ENCODE peak calls at places on chromosome 3, in eight cellular contexts. W is heart right ventricle; B is neural progenitor cell; F is ecto neural progenitor cell; K is activated naive CD8-positive, alpha-beta T cell treated with anti-CD3 and anti-CD28 coated beads for 36 hours; U is HTR-8/SVneo; R is AG08396; G is M059J. X is an unnamed sample.

GRCh38 chr3:151804267-151804666 is 9.6 kb upstream of the AADAC start:
- DNase-seq in W (no peak), B (no peak), F (no peak), K (no peak), U (no peak), R (no peak), G (no peak), X (no peak)

GRCh38 chr3:43001094-43001553 is 22.0 kb downstream of the GASK1A start:
- DNase-seq in W (peak; percentile 85), B (no peak), F (no peak), K (no peak), U (peak; percentile 19), R (peak; percentile 87), G (peak; percentile 11), X (no peak)

GRCh38 chr3:188437921-188438320 is 284.0 kb downstream of the LPP start:
- DNase-seq in W (no peak), B (no peak), F (no peak), K (no peak), U (no peak), R (no peak), G (peak; percentile 73), X (no peak)

GRCh38 chr3:111874177-111874820 is 15.2 kb downstream of the PHLDB2 start:
- DNase-seq in W (no peak), B (peak; percentile 55), F (no peak), K (no peak), U (no peak), R (peak; percentile 44), G (peak; percentile 90), X (no peak)

GRCh38 chr3:159798951-159799350 is 189.7 kb upstream of the IL12A start:
- DNase-seq in W (no peak), B (no peak), F (no peak), K (no peak), U (no peak), R (peak; percentile 39), G (peak; percentile 93), X (no peak)

GRCh38 chr3:37559461-37559860 is 302.2 kb upstream of the CTDSPL start:
- DNase-seq in W (no peak), B (peak; percentile 71), F (no peak), K (no peak), U (no peak), R (no peak), G (peak; percentile 75), X (no peak)

GRCh38 chr3:121989943-121990342 is 32.1 kb downstream of the ILDR1 start:
- DNase-seq in W (no peak), B (peak; percentile 23), F (no peak), K (no peak), U (no peak), R (no peak), G (peak; percentile 49), X (no peak)

GRCh38 chr3:72745146-72745976 is 102.9 kb downstream of the SHQ1 start:
- DNase-seq in W (no peak), B (peak; percentile 13), F (no peak), K (no peak), U (no peak), R (no peak), G (peak; percentile 57), X (no peak)

GRCh38 chr3:59237121-59237520 is 187.3 kb upstream of the CFAP20DC start:
- DNase-seq in W (no peak), B (no peak), F (no peak), K (no peak), U (no peak), R (no peak), G (peak; percentile 83), X (no peak)

GRCh38 chr3:141955163-141955562 is 78.7 kb downstream of the ATP1B3 start:
- DNase-seq in W (no peak), B (peak; percentile 57), F (no peak), K (no peak), U (no peak), R (peak; percentile 27), G (peak; percentile 91), X (peak; percentile 34)

GRCh38 chr3:165128544-165128943 is 50.2 kb upstream of the SI start:
- DNase-seq in W (no peak), B (no peak), F (no peak), K (no peak), U (no peak), R (no peak), G (no peak), X (no peak)

GRCh38 chr3:50936389-50936788 is 261.7 kb downstream of the DOCK3 start:
- DNase-seq in W (no peak), B (no peak), F (no peak), K (no peak), U (no peak), R (no peak), G (no peak), X (no peak)

GRCh38 chr3:129962600-129962999 is 11.9 kb upstream of the TRH start:
- DNase-seq in W (no peak), B (no peak), F (no peak), K (no peak), U (no peak), R (no peak), G (no peak), X (no peak)

GRCh38 chr3:57281710-57282109 is 10.8 kb downstream of the ASB14 start:
- DNase-seq in W (no peak), B (no peak), F (no peak), K (no peak), U (no peak), R (no peak), G (peak; percentile 58), X (no peak)

GRCh38 chr3:149967067-149967685 is 3.5 kb downstream of the PFN2 start:
- DNase-seq in W (no peak), B (peak; percentile 28), F (no peak), K (no peak), U (peak; percentile 32), R (peak; percentile 27), G (peak; percentile 73), X (no peak)

GRCh38 chr3:130770637-130771036 is 24.0 kb upstream of the PIK3R4 start:
- DNase-seq in W (no peak), B (no peak), F (no peak), K (no peak), U (no peak), R (no peak), G (no peak), X (no peak)

GRCh38 chr3:126035362-126036050 is 48.4 kb downstream of the SLC41A3 start:
- DNase-seq in W (no peak), B (no peak), F (peak; percentile 15), K (no peak), U (no peak), R (no peak), G (no peak), X (peak; percentile 69)

GRCh38 chr3:10442151-10442795 is 63.1 kb downstream of the ATP2B2 start:
- DNase-seq in W (no peak), B (no peak), F (no peak), K (no peak), U (no peak), R (no peak), G (no peak), X (no peak)

GRCh38 chr3:133460809-133461208 is 61.0 kb downstream of the BFSP2 start:
- DNase-seq in W (no peak), B (no peak), F (no peak), K (no peak), U (no peak), R (no peak), G (no peak), X (no peak)

GRCh38 chr3:95926904-95927501 is 887.4 kb upstream of the EPHA6 start:
- DNase-seq in W (no peak), B (peak; percentile 22), F (no peak), K (no peak), U (no peak), R (no peak), G (no peak), X (no peak)

X was measured in osteocyte.